ENCODE peak calls at places on chromosome 9, in five cellular contexts. P is GM20000, W is tibial nerve, C is AG09309, F is GM12891. H is an unnamed sample.

GRCh38 chr9:37302277-37302676 is 120.2 kb upstream of the GRHPR start:
- DNase-seq in P (peak), W (no peak), C (no peak), F (peak), H (no peak)

GRCh38 chr9:127086771-127087170 is 35.7 kb downstream of the ANGPTL2 start:
- DNase-seq in P (no peak), W (no peak), C (no peak), F (no peak), H (no peak)

GRCh38 chr9:119368681-119369581 is at the start of gene BRINP1:
- DNase-seq in P (no peak), W (no peak), C (no peak), F (no peak), H (no peak)

GRCh38 chr9:88835038-88835466 is 156.2 kb upstream of the S1PR3 start:
- DNase-seq in P (no peak), W (no peak), C (no peak), F (no peak), H (no peak)

GRCh38 chr9:89701221-89701798 is 96.5 kb downstream of the GADD45G start:
- DNase-seq in P (peak), W (no peak), C (no peak), F (no peak), H (peak)

GRCh38 chr9:89986190-89986589 is 381.4 kb downstream of the GADD45G start:
- DNase-seq in P (no peak), W (no peak), C (no peak), F (no peak), H (no peak)

GRCh38 chr9:11064853-11065252 is 452.1 kb upstream of the PTPRD start:
- DNase-seq in P (no peak), W (no peak), C (no peak), F (no peak), H (no peak)

GRCh38 chr9:37859043-37859442 is 44.9 kb downstream of the SLC25A51 start:
- DNase-seq in P (no peak), W (no peak), C (no peak), F (no peak), H (no peak)

GRCh38 chr9:134455951-134456739 is 129.9 kb downstream of the RXRA start:
- DNase-seq in P (peak), W (peak), C (peak), F (peak), H (peak)

GRCh38 chr9:68507098-68507795 is 33.4 kb downstream of the TMEM252 start:
- DNase-seq in P (peak), W (no peak), C (no peak), F (no peak), H (no peak)

GRCh38 chr9:130770679-130771442 is 64.2 kb upstream of the ABL1 start:
- DNase-seq in P (peak), W (no peak), C (peak), F (no peak), H (no peak)

GRCh38 chr9:128743421-128743820 is 19.5 kb upstream of the ZDHHC12 start:
- DNase-seq in P (no peak), W (no peak), C (no peak), F (no peak), H (no peak)

GRCh38 chr9:4760122-4760521 is 19.1 kb upstream of the AK3 start:
- DNase-seq in P (no peak), W (no peak), C (no peak), F (no peak), H (no peak)

GRCh38 chr9:132651259-132651658 is 18.5 kb downstream of the DDX31 start:
- DNase-seq in P (no peak), W (no peak), C (peak), F (no peak), H (no peak)

GRCh38 chr9:118961857-118962256 is 407.4 kb downstream of the BRINP1 start:
- DNase-seq in P (no peak), W (no peak), C (peak), F (no peak), H (no peak)

GRCh38 chr9:22838266-22838665 is 391.6 kb downstream of the DMRTA1 start:
- DNase-seq in P (no peak), W (no peak), C (no peak), F (no peak), H (no peak)